ENCODE peak calls at places on chromosomes 1 and 21, in ten cellular contexts. B is ascending aorta, A is GM12864, C is neural crest cell, F is HFF-Myc, Q is psoas muscle, P is nephron progenitor cell, S is BJ, N is uterus, X is cardiac fibroblast. D is an unnamed sample.

GRCh38 chr1:5998051-5998905 is 6.1 kb upstream of the NPHP4 start:
- DNase-seq in B (no peak), A (no peak), C (no peak), F (no peak), Q (no peak), P (no peak), S (no peak), N (no peak), X (no peak), D (no peak)

GRCh38 chr1:997728-998050 is 2.2 kb downstream of the HES4 start:
- DNase-seq in B (no peak), A (no peak), C (no peak), F (no peak), Q (peak), P (no peak), S (no peak), N (no peak), X (no peak), D (no peak)

GRCh38 chr1:22279735-22280134 is 136.8 kb upstream of the WNT4 start:
- DNase-seq in B (no peak), A (no peak), C (no peak), F (no peak), Q (no peak), P (no peak), S (no peak), N (no peak), X (no peak), D (no peak)

GRCh38 chr1:76770979-76771378 is 96.3 kb upstream of the ST6GALNAC5 start:
- DNase-seq in B (no peak), A (no peak), C (no peak), F (no peak), Q (no peak), P (no peak), S (no peak), N (no peak), X (no peak), D (no peak)

GRCh38 chr1:80594013-80594412 is 1206.7 kb upstream of the ADGRL2 start:
- DNase-seq in B (no peak), A (no peak), C (no peak), F (no peak), Q (no peak), P (no peak), S (no peak), N (no peak), X (no peak), D (no peak)

GRCh38 chr1:37945743-37946702 is 830 bp downstream of the INPP5B start:
- DNase-seq in B (peak), A (no peak), C (no peak), F (peak), Q (peak), P (peak), S (peak), N (peak), X (peak), D (peak)

GRCh38 chr1:191993549-191993948 is 164.7 kb upstream of the RGS18 start:
- DNase-seq in B (no peak), A (no peak), C (no peak), F (no peak), Q (no peak), P (no peak), S (no peak), N (no peak), X (peak), D (no peak)

GRCh38 chr21:44455524-44456206 is 355 bp downstream of the LRRC3 start:
- DNase-seq in B (no peak), A (no peak), C (peak), F (no peak), Q (no peak), P (peak), S (no peak), N (no peak), X (peak), D (no peak)

GRCh38 chr1:188615321-188615720 is 1786.6 kb downstream of the PLA2G4A start:
- DNase-seq in B (no peak), A (no peak), C (no peak), F (no peak), Q (no peak), P (no peak), S (no peak), N (no peak), X (no peak), D (no peak)

GRCh38 chr21:26136686-26137085 is 33.9 kb downstream of the APP start:
- DNase-seq in B (no peak), A (peak), C (no peak), F (no peak), Q (no peak), P (no peak), S (no peak), N (no peak), X (no peak), D (no peak)

GRCh38 chr1:53781654-53782053 is 42.7 kb upstream of the GLIS1 start:
- DNase-seq in B (no peak), A (no peak), C (no peak), F (no peak), Q (no peak), P (no peak), S (no peak), N (no peak), X (peak), D (no peak)

GRCh38 chr1:100794719-100795645 is 75.4 kb downstream of the VCAM1 start:
- DNase-seq in B (no peak), A (no peak), C (no peak), F (no peak), Q (no peak), P (no peak), S (no peak), N (no peak), X (peak), D (no peak)

GRCh38 chr1:173475564-173476196 is 1.5 kb upstream of the PRDX6 start:
- DNase-seq in B (no peak), A (no peak), C (no peak), F (no peak), Q (no peak), P (no peak), S (no peak), N (no peak), X (peak), D (no peak)

GRCh38 chr1:98368995-98369394 is 292.5 kb upstream of the SNX7 start:
- DNase-seq in B (no peak), A (no peak), C (no peak), F (no peak), Q (no peak), P (no peak), S (no peak), N (no peak), X (no peak), D (no peak)

GRCh38 chr1:225480825-225481434 is 53.1 kb upstream of the LBR start:
- DNase-seq in B (no peak), A (no peak), C (peak), F (no peak), Q (no peak), P (peak), S (no peak), N (no peak), X (peak), D (no peak)

GRCh38 chr1:24254783-24255182 is 64.4 kb upstream of the GRHL3 start:
- DNase-seq in B (no peak), A (no peak), C (no peak), F (no peak), Q (no peak), P (no peak), S (no peak), N (no peak), X (no peak), D (no peak)

GRCh38 chr1:55632058-55632457 is 416.9 kb upstream of the USP24 start:
- DNase-seq in B (no peak), A (no peak), C (no peak), F (no peak), Q (no peak), P (no peak), S (peak), N (no peak), X (peak), D (no peak)

GRCh38 chr21:38660333-38661295 is 145.1 kb upstream of the ETS2 start:
- DNase-seq in B (no peak), A (no peak), C (no peak), F (no peak), Q (peak), P (peak), S (no peak), N (peak), X (no peak), D (no peak)

GRCh38 chr21:36799869-36800268 is 101.0 kb downstream of the SIM2 start:
- DNase-seq in B (no peak), A (no peak), C (no peak), F (no peak), Q (no peak), P (no peak), S (no peak), N (no peak), X (no peak), D (no peak)

GRCh38 chr1:91744973-91745648 is 140.8 kb downstream of the TGFBR3 start:
- DNase-seq in B (no peak), A (no peak), C (no peak), F (peak), Q (peak), P (no peak), S (no peak), N (peak), X (peak), D (no peak)

GRCh38 chr21:42724226-42724920 is 71.0 kb downstream of the PDE9A start:
- DNase-seq in B (no peak), A (no peak), C (no peak), F (peak), Q (no peak), P (no peak), S (peak), N (peak), X (peak), D (no peak)

GRCh38 chr1:155648207-155649147 is 38.5 kb downstream of the MSTO1 start:
- DNase-seq in B (no peak), A (no peak), C (no peak), F (peak), Q (no peak), P (no peak), S (peak), N (no peak), X (peak), D (no peak)

GRCh38 chr1:66563094-66563800 is 29.3 kb downstream of the SGIP1 start:
- DNase-seq in B (no peak), A (no peak), C (no peak), F (peak), Q (no peak), P (no peak), S (peak), N (peak), X (peak), D (no peak)

GRCh38 chr1:230171337-230172015 is 104.4 kb downstream of the GALNT2 start:
- DNase-seq in B (no peak), A (no peak), C (no peak), F (no peak), Q (no peak), P (no peak), S (no peak), N (peak), X (peak), D (no peak)

GRCh38 chr1:22808186-22808845 is 97.7 kb downstream of the EPHB2 start:
- DNase-seq in B (no peak), A (no peak), C (no peak), F (no peak), Q (peak), P (no peak), S (no peak), N (no peak), X (peak), D (no peak)

GRCh38 chr1:3772027-3772714 is 378 bp upstream of the SMIM1 start:
- DNase-seq in B (peak), A (peak), C (peak), F (no peak), Q (peak), P (peak), S (no peak), N (peak), X (peak), D (peak)

DNA sequence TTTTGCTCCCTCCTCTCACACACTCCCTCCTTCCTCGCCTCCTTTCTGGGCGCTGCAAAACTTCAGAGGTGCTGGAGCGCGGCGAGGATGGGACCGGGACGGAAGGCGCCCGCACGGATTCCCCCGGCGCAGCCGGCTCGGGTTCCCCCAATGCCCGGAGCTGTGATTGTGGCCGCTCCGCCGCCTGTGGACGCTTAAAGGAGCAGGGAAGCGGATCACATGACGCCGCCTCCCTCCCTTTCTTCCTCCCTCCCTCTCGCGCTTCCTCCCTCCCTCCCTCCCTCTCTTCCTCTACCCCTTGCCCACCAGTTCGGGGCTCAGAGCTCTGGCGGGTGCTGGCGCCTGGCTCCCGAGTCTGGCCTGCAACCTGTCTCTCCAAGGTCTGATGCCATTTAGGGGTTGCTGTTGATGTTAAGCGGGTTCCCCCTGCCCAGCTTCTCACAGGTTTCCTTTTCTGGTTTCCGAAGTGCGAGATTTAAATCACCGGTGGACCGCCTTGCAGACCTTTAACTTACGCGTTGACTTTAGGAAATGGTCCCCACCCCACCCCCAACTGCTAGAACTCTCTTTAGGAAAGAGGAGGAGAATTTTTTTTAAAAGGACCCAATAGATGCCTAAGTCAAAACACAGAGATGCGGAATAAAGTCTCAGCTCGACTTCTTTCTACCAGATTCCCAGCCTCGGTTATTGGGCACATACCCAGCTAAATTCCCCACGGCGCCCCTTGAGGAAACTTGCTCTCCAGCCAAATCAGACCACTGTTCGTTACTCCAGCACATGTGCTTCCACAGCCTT is at the start of gene WLS:
- DNase-seq in B (peak), A (no peak), C (peak), F (peak), Q (peak), P (peak), S (no peak), N (peak), X (peak), D (peak)
- TF ChIP-seq CTCF in B (no peak), A (no peak), C (no peak), F (no peak), Q (peak), P (no peak), S (peak), N (peak), X (peak), D (no peak)

DNA sequence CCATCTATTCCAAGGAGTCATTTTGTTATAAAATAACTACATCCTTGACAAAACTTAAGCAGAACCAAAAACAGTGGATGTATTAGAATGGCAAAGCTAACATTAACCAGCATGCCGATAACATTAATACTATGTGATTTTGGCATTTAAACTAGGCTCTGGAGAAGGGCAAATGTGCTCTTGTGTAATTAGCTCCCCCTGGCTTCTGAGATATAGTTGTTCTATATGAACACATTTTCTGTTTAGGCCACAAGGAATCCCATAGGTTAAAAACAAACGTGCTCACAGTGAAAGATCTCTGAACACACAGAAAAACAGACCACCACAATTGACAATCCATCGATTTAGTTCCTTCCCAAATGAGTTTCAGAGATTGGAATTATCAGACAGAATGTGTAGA is 57.4 kb upstream of the TARS2 start:
- DNase-seq in B (no peak), A (no peak), C (no peak), F (no peak), Q (no peak), P (no peak), S (no peak), N (no peak), X (peak), D (no peak)
- TF ChIP-seq CTCF in B (peak), A (no peak), C (no peak), F (no peak), Q (peak), P (no peak), S (peak), N (no peak), X (no peak), D (no peak)

DNA sequence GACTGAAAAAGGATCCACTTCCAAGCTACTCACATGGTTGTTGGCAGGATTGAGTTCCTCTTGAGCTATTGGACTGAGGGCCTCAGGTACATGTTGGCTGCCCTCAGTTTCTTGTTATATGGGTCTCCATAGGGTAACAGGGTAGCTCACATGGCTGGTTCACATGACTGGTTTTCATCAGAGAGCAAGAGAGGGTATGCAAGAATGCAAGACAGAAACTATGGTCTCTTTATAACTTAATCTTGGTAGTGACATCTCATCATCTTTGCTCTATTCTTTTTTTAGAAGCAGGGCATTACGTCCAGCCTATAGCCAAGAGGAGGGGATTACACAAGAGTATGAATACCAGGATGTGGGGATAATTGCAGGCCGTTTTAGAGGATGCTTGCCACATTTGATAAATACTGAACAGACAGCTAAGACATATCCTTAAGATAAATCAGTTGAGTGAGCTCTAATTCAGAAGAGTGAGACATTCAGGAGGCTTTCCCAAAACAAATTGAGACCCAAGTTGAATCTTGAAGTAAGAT is 100.2 kb downstream of the HMCN1 start:
- DNase-seq in B (no peak), A (no peak), C (no peak), F (no peak), Q (no peak), P (no peak), S (no peak), N (no peak), X (peak), D (no peak)
- TF ChIP-seq CTCF in B (no peak), A (no peak), C (no peak), F (no peak), Q (no peak), P (no peak), S (no peak), N (no peak), X (no peak), D (no peak)

GRCh38 chr1:47569681-47570470 is 132.0 kb downstream of the FOXD2 start:
- DNase-seq in B (peak), A (no peak), C (no peak), F (peak), Q (peak), P (no peak), S (peak), N (peak), X (peak), D (no peak)
- TF ChIP-seq CTCF in B (peak), A (no peak), C (peak), F (peak), Q (no peak), P (peak), S (peak), N (peak), X (peak), D (no peak)

GRCh38 chr1:116852910-116853309 is 56.8 kb upstream of the PTGFRN start:
- DNase-seq in B (no peak), A (no peak), C (no peak), F (no peak), Q (no peak), P (no peak), S (no peak), N (no peak), X (no peak), D (no peak)

GRCh38 chr1:116853680-116854191 is 56.0 kb upstream of the PTGFRN start:
- DNase-seq in B (no peak), A (no peak), C (no peak), F (peak), Q (no peak), P (no peak), S (no peak), N (peak), X (peak), D (no peak)

GRCh38 chr1:116855788-116856187 is 53.9 kb upstream of the PTGFRN start:
- DNase-seq in B (no peak), A (no peak), C (no peak), F (peak), Q (no peak), P (peak), S (peak), N (no peak), X (peak), D (no peak)

GRCh38 chr1:116855220-116855619 is 54.5 kb upstream of the PTGFRN start:
- DNase-seq in B (no peak), A (no peak), C (no peak), F (no peak), Q (peak), P (peak), S (no peak), N (no peak), X (peak), D (no peak)

GRCh38 chr1:116854294-116854693 is 55.4 kb upstream of the PTGFRN start:
- DNase-seq in B (no peak), A (no peak), C (no peak), F (no peak), Q (no peak), P (no peak), S (no peak), N (no peak), X (no peak), D (no peak)
- TF ChIP-seq CTCF in B (peak), A (no peak), C (no peak), F (no peak), Q (no peak), P (no peak), S (no peak), N (no peak), X (no peak), D (no peak)

GRCh38 chr1:109201123-109201703 is 12.5 kb upstream of the SARS1 start:
- DNase-seq in B (no peak), A (no peak), C (peak), F (peak), Q (peak), P (peak), S (peak), N (no peak), X (peak), D (no peak)
- TF ChIP-seq CTCF in B (peak), A (peak), C (peak), F (peak), Q (peak), P (peak), S (peak), N (no peak), X (peak), D (no peak)

DNA sequence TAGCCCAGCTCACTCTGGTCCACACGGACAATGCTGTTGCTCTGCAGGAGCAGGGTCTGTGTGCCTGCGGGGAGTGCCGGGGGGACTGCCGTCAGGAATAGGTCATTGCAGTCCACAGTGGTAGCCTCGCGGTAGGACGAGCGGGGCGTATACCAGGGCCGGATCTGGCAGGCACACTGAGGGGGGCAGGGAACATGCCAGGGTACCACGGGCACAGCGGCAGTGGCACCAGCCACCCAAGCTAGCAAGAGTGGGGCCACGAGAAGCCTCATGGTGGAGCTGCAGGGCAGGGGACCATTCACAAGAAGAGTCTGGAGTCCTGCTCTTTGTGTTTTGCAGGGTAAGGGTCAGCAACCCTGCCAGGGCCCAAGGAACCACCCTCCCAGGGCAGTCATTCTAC is 65.8 kb downstream of the LRRN2 start:
- DNase-seq in B (no peak), A (no peak), C (no peak), F (no peak), Q (no peak), P (no peak), S (no peak), N (no peak), X (no peak), D (no peak)
- TF ChIP-seq CTCF in B (no peak), A (peak), C (peak), F (no peak), Q (no peak), P (no peak), S (no peak), N (no peak), X (no peak), D (no peak)

D was measured in omental fat pad.